ENCODE peak calls at places on chromosomes 2 and 18, in five cellular contexts. E is activated B cell treated with CpG ODN at 0.5 μM for 24 hours; Y is activated naive CD8-positive, alpha-beta T cell treated with anti-CD3 and anti-CD28 coated beads, Interleukin-2, amount 50 U/mL, for 16 hours; G is fibroblast of pulmonary artery; H is AG04449. D is an unnamed sample.

GRCh38 chr2:172373761-172374160 is 53.6 kb upstream of the ITGA6 start:
- DNase-seq in E (no peak), Y (no peak), G (no peak), H (no peak), D (no peak)

GRCh38 chr2:177397501-177398289 is 5.1 kb downstream of the AGPS start:
- DNase-seq in E (no peak), Y (no peak), G (peak), H (peak), D (peak)

GRCh38 chr2:128309341-128310093 is 9.2 kb downstream of the HS6ST1 start:
- DNase-seq in E (no peak), Y (no peak), G (no peak), H (no peak), D (peak)

GRCh38 chr18:78875268-78875997 is 104.2 kb upstream of the SALL3 start:
- DNase-seq in E (no peak), Y (no peak), G (peak), H (no peak), D (no peak)

GRCh38 chr2:97724073-97724410 is 10.7 kb downstream of the ZAP70 start:
- DNase-seq in E (no peak), Y (no peak), G (no peak), H (no peak), D (no peak)

GRCh38 chr2:136242687-136243277 is 124.8 kb upstream of the CXCR4 start:
- DNase-seq in E (no peak), Y (no peak), G (no peak), H (no peak), D (no peak)

GRCh38 chr2:40450066-40450841 is 1.6 kb downstream of the SLC8A1 start:
- DNase-seq in E (no peak), Y (no peak), G (peak), H (no peak), D (no peak)

GRCh38 chr2:37676274-37676673 is 4.8 kb upstream of the CDC42EP3 start:
- DNase-seq in E (no peak), Y (no peak), G (peak), H (no peak), D (no peak)

GRCh38 chr2:173058097-173058496 is 17.5 kb upstream of the MAP3K20 start:
- DNase-seq in E (no peak), Y (no peak), G (no peak), H (no peak), D (no peak)

GRCh38 chr2:112916145-112916571 is 5.2 kb downstream of the IL37 start:
- DNase-seq in E (no peak), Y (no peak), G (no peak), H (no peak), D (no peak)

GRCh38 chr2:146576301-146576700 is 1268.5 kb upstream of the ACVR2A start:
- DNase-seq in E (no peak), Y (no peak), G (peak), H (no peak), D (no peak)

GRCh38 chr18:39571511-39571910 is 2005.9 kb upstream of the CELF4 start:
- DNase-seq in E (no peak), Y (no peak), G (peak), H (no peak), D (peak)